ENCODE peak calls at places on chromosomes 5 and 9, in six cellular contexts. I is SW480, P is NCI-H1092 treated with DMSO at 0.1 percent for 48 hours, A is epithelial cell of esophagus, K is HEK293T, H is cerebellar cortex. R is an unnamed sample.

GRCh38 chr9:81585191-81585763 is 104.1 kb downstream of the TLE1 start:
- DNase-seq in A (no peak), I (no peak), H (no peak), K (no peak), P (no peak), R (no peak)

GRCh38 chr9:100216178-100216787 is 117.2 kb downstream of the INVS start:
- DNase-seq in I (peak), H (peak), K (peak), A (peak), P (peak), R (peak)

GRCh38 chr5:172335721-172336120 is 52.2 kb upstream of the UBTD2 start:
- DNase-seq in K (no peak), H (no peak), A (no peak), P (no peak), I (no peak), R (no peak)

GRCh38 chr9:124030969-124031451 is 19.4 kb downstream of the LHX2 start:
- DNase-seq in A (no peak), H (no peak), K (no peak), P (no peak), I (peak), R (no peak)

GRCh38 chr9:91131433-91131839 is 230.3 kb downstream of the AUH start:
- DNase-seq in P (no peak), I (peak), H (no peak), K (no peak), A (peak), R (no peak)

GRCh38 chr9:15785584-15785983 is 232.7 kb downstream of the CCDC171 start:
- DNase-seq in I (no peak), H (no peak), K (no peak), P (no peak), A (no peak), R (no peak)

GRCh38 chr9:92948032-92948534 is 760 bp downstream of the FGD3 start:
- DNase-seq in P (no peak), A (no peak), K (no peak), H (no peak), I (no peak), R (no peak)

GRCh38 chr9:130045657-130046450 is 2.9 kb upstream of the FNBP1 start:
- DNase-seq in I (no peak), H (no peak), A (no peak), P (no peak), K (no peak), R (no peak)

GRCh38 chr9:35650341-35651158 is at the start of gene SIT1:
- DNase-seq in K (no peak), I (no peak), H (no peak), A (no peak), P (no peak), R (no peak)

GRCh38 chr9:34374905-34375552 is 1.7 kb downstream of the MYORG start:
- DNase-seq in H (no peak), I (peak), P (no peak), A (peak), K (peak), R (no peak)

GRCh38 chr5:132496631-132497487 is 6.3 kb upstream of the IRF1 start:
- DNase-seq in K (peak), A (peak), I (peak), P (no peak), H (peak), R (peak)

GRCh38 chr5:179367491-179367890 is 22.2 kb upstream of the ADAMTS2 start:
- DNase-seq in P (no peak), I (no peak), A (no peak), H (no peak), K (no peak), R (no peak)

GRCh38 chr5:68176253-68176652 is 39.3 kb upstream of the PIK3R1 start:
- DNase-seq in P (no peak), K (no peak), I (no peak), H (no peak), A (no peak), R (no peak)

R was measured in HAP-1.